ENCODE peak calls at places on chromosomes 5 and 9, in nine cellular contexts. T is fibroblast of lung; A is mesenchymal stem cell; L is heart left ventricle; R is CD4-positive, alpha-beta T cell; O is uterus; I is psoas muscle; J is substantia nigra; Q is sigmoid colon. H is an unnamed sample.

GRCh38 chr9:121766081-121766683 is 114.7 kb downstream of the DAB2IP start:
- DNase-seq in I (no peak), Q (no peak), J (no peak), T (no peak), L (peak; percentile 19), A (no peak), R (no peak), O (no peak), H (no peak)

GRCh38 chr5:77428033-77428432 is 64.1 kb downstream of the WDR41 start:
- DNase-seq in J (no peak), L (no peak), A (no peak), O (no peak), I (no peak), R (no peak), T (no peak), Q (no peak), H (no peak)

GRCh38 chr5:149406203-149406978 is 27.3 kb upstream of the IL17B start:
- DNase-seq in A (peak; percentile 87), T (peak; percentile 94), I (no peak), O (peak; percentile 96), R (no peak), L (peak; percentile 78), Q (peak; percentile 99), J (no peak), H (no peak)

GRCh38 chr5:96961053-96961452 is 25.2 kb downstream of the LNPEP start:
- DNase-seq in Q (no peak), J (no peak), I (no peak), A (no peak), R (no peak), T (no peak), O (no peak), L (no peak), H (no peak)

GRCh38 chr5:143023447-143024096 is 253.4 kb downstream of the ARHGAP26 start:
- DNase-seq in Q (peak; percentile 92), A (no peak), T (peak; percentile 79), O (peak; percentile 28), I (peak; percentile 67), R (no peak), J (peak; percentile 72), L (peak; percentile 80), H (no peak)

GRCh38 chr9:17578577-17578910 is 322 bp upstream of the SH3GL2 start:
- DNase-seq in A (no peak), O (no peak), J (no peak), R (no peak), T (no peak), I (no peak), Q (no peak), L (no peak), H (no peak)

GRCh38 chr5:106399381-106399780 is 1271.4 kb downstream of the EFNA5 start:
- DNase-seq in Q (no peak), A (peak; percentile 78), T (peak; percentile 55), R (no peak), I (no peak), J (no peak), L (no peak), O (no peak), H (no peak)

GRCh38 chr5:109740329-109740728 is 50.6 kb downstream of the MAN2A1 start:
- DNase-seq in L (no peak), J (no peak), R (no peak), T (no peak), I (no peak), O (no peak), Q (no peak), A (peak; percentile 36), H (no peak)

GRCh38 chr5:142847898-142848790 is 78.0 kb downstream of the ARHGAP26 start:
- DNase-seq in A (no peak), T (no peak), I (no peak), L (no peak), O (no peak), J (no peak), Q (no peak), R (no peak), H (no peak)

GRCh38 chr5:101716941-101717340 is 579.1 kb downstream of the SLCO4C1 start:
- DNase-seq in O (no peak), T (no peak), R (no peak), J (no peak), A (no peak), Q (no peak), I (no peak), L (no peak), H (no peak)

GRCh38 chr9:105901514-105902109 is 207.3 kb downstream of the TMEM38B start:
- DNase-seq in T (peak; percentile 23), I (peak; percentile 29), A (peak; percentile 61), O (no peak), L (peak; percentile 46), R (no peak), Q (no peak), J (peak; percentile 30), H (no peak)

GRCh38 chr5:135085936-135086235 is 51.9 kb upstream of the PITX1 start:
- DNase-seq in I (no peak), Q (peak; percentile 38), A (no peak), J (no peak), R (no peak), L (no peak), T (no peak), O (no peak), H (no peak)

GRCh38 chr5:122192883-122193496 is 63.6 kb downstream of the ZNF474 start:
- DNase-seq in R (no peak), J (no peak), A (peak; percentile 71), Q (no peak), T (peak; percentile 81), I (no peak), L (no peak), O (peak; percentile 58), H (no peak)

GRCh38 chr9:92402359-92402758 is 2.0 kb downstream of the OGN start:
- DNase-seq in A (no peak), T (no peak), R (no peak), O (no peak), J (no peak), Q (no peak), L (no peak), I (no peak), H (no peak)

GRCh38 chr5:134018154-134018985 is 13.6 kb upstream of the VDAC1 start:
- DNase-seq in L (no peak), I (no peak), R (no peak), O (no peak), J (no peak), T (no peak), A (no peak), Q (no peak), H (no peak)

GRCh38 chr9:34744295-34745221 is 34.6 kb upstream of the CCL21 start:
- DNase-seq in T (peak; percentile 76), J (no peak), O (no peak), Q (peak; percentile 79), I (peak; percentile 22), L (peak; percentile 65), R (no peak), A (peak; percentile 54), H (no peak)

GRCh38 chr9:133863193-133863592 is 125.0 kb upstream of the SARDH start:
- DNase-seq in J (no peak), I (no peak), L (no peak), R (no peak), A (no peak), T (no peak), Q (no peak), O (no peak), H (no peak)
- H3K27ac ChIP-seq in J (peak overlapping the region; percentile 42), I (peak overlapping the region; percentile 27), L (peak overlapping the region; percentile 38), R (no peak overlapping the region), A (no peak overlapping the region), T (no peak overlapping the region), Q (peak overlapping the region; percentile 68), O (no peak overlapping the region), H (peak overlapping the region; percentile 48)

GRCh38 chr9:109454601-109455155 is 43.4 kb downstream of the PTPN3 start:
- DNase-seq in L (no peak), A (no peak), O (no peak), Q (no peak), T (no peak), R (no peak), I (no peak), J (no peak), H (no peak)
- H3K27ac ChIP-seq in L (no peak overlapping the region), A (no peak overlapping the region), O (no peak overlapping the region), Q (no peak overlapping the region), T (no peak overlapping the region), R (no peak overlapping the region), I (no peak overlapping the region), J (no peak overlapping the region), H (no peak overlapping the region)

GRCh38 chr5:102850503-102850902 is 95.4 kb downstream of the PAM start:
- DNase-seq in Q (no peak), O (no peak), J (no peak), I (no peak), T (no peak), L (no peak), A (no peak), R (no peak), H (no peak)

GRCh38 chr5:102843997-102844396 is 88.9 kb downstream of the PAM start:
- DNase-seq in Q (no peak), T (peak; percentile 71), O (no peak), I (no peak), L (no peak), R (no peak), A (no peak), J (no peak), H (no peak)

DNA sequence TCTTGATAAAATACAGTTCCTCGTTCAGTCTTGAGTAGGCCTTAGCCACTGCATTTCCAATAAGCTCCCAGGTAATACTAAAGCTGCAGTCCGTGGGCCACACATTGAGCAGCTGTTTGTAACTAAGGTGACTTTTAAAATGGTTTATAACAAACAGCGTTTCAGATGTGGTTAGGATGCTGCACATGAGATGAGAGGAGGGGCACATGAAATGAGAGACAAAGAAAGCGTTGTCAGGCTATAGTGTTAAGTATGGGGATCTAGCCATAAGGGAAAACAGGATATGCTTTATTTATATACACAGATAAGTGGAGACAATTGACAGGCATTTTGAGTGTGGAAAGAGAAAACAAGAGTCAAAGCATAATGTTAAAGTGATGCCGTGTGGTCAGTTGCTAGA is 89.9 kb downstream of the PAM start:
- DNase-seq in L (no peak), I (no peak), A (peak; percentile 22), Q (no peak), T (no peak), R (no peak), J (no peak), O (no peak), H (no peak)
- H3K27ac ChIP-seq in L (no peak overlapping the region), I (no peak overlapping the region), A (no peak overlapping the region), Q (no peak overlapping the region), T (no peak overlapping the region), R (no peak overlapping the region), J (no peak overlapping the region), O (no peak overlapping the region), H (no peak overlapping the region)

DNA sequence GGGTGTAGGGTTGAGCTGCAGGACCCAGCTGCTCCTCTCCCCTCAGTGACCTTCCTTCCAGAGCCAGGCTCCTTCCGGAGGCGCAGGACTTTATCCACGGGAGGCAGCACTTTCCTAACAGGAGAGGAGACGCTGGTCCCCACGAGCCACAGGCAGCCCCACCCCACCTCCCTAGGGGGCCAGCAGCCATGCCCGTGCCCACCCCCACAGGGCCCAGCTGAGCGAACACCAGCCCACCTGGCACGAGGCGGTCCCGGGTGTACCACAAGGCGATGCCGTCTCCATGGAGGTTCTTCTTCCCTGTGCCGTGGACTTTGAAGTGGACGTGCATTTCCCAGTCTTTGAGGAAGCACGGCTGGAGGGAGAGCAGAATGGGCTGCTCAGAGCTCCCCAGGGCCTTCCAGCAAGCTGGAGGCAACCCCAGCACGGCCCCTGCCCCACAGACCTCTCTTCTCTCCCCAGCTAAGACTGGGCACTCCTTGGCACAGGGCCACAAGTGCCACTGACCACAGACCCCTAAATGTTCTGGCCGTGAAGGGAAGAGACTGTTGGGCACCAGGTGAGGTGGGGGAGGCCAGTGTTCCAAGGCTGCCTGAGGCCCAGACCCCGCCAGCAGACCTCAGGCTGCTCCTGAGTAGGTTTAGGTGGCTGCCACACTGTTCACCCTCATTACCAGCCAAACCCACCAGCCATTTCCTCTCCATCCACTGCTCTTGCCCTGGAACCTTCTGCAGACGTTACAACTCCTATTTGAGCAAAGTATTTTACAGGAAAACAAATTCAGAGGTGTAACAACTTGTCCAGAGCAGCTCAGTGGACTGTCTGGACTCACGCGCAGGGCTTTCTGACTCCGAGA is 13.0 kb downstream of the LMAN2 start:
- DNase-seq in T (no peak), Q (no peak), A (no peak), O (no peak), J (no peak), I (no peak), R (no peak), L (no peak), H (no peak)
- H3K27ac ChIP-seq in T (no peak overlapping the region), Q (no peak overlapping the region), A (no peak overlapping the region), O (no peak overlapping the region), J (no peak overlapping the region), I (no peak overlapping the region), R (no peak overlapping the region), L (no peak overlapping the region), H (no peak overlapping the region)